ENCODE peak calls at places on chromosome 3, in six cellular contexts. L, C, W, A, K and Y are unnamed samples.

GRCh38 chr3:140198242-140198641 is 263.3 kb downstream of the CLSTN2 start:
- DNase-seq in L (no peak), C (no peak), W (no peak), A (no peak), K (no peak), Y (no peak)

GRCh38 chr3:78050276-78051080 is 1010.6 kb downstream of the ROBO2 start:
- DNase-seq in L (no peak), C (peak; percentile 45), W (no peak), A (no peak), K (no peak), Y (no peak)

GRCh38 chr3:73781536-73781935 is 156.8 kb upstream of the PDZRN3 start:
- DNase-seq in L (no peak), C (no peak), W (no peak), A (no peak), K (no peak), Y (no peak)

GRCh38 chr3:14565791-14566588 is 25.8 kb upstream of the GRIP2 start:
- DNase-seq in L (no peak), C (peak; percentile 26), W (no peak), A (no peak), K (peak; percentile 20), Y (no peak)

GRCh38 chr3:178634975-178635374 is 98.7 kb downstream of the KCNMB2 start:
- DNase-seq in L (no peak), C (no peak), W (no peak), A (no peak), K (no peak), Y (peak; percentile 29)

GRCh38 chr3:195537995-195538394 is 5.1 kb downstream of the PPP1R2 start:
- DNase-seq in L (no peak), C (no peak), W (no peak), A (peak; percentile 64), K (no peak), Y (no peak)

GRCh38 chr3:140626856-140627255 is 51.0 kb upstream of the TRIM42 start:
- DNase-seq in L (no peak), C (no peak), W (no peak), A (no peak), K (no peak), Y (no peak)

GRCh38 chr3:146163584-146163983 is 2.6 kb upstream of the PLOD2 start:
- DNase-seq in L (peak; percentile 77), C (peak; percentile 94), W (no peak), A (no peak), K (no peak), Y (no peak)

GRCh38 chr3:187738089-187738399 is 7.2 kb downstream of the BCL6 start:
- DNase-seq in L (no peak), C (no peak), W (no peak), A (no peak), K (no peak), Y (no peak)
- H3K4me1 ChIP-seq in L (peaks cover 35% of the 10 kb centered on the region), C (peaks cover 20% of the 10 kb centered on the region), W (no peaks in the 10 kb centered on the region), A (peaks cover 30% of the 10 kb centered on the region), K (peaks cover 50% of the 10 kb centered on the region), Y (peaks cover 41% of the 10 kb centered on the region)

GRCh38 chr3:32395451-32395970 is 3.9 kb downstream of the CMTM7 start:
- DNase-seq in L (no peak), C (no peak), W (no peak), A (no peak), K (no peak), Y (no peak)
- H3K4me1 ChIP-seq in L (peaks cover 5% of the 10 kb centered on the region), C (peaks cover 2% of the 10 kb centered on the region), W (no peaks in the 10 kb centered on the region), A (peaks cover 32% of the 10 kb centered on the region), K (peaks cover 41% of the 10 kb centered on the region), Y (peaks cover 15% of the 10 kb centered on the region)

DNA sequence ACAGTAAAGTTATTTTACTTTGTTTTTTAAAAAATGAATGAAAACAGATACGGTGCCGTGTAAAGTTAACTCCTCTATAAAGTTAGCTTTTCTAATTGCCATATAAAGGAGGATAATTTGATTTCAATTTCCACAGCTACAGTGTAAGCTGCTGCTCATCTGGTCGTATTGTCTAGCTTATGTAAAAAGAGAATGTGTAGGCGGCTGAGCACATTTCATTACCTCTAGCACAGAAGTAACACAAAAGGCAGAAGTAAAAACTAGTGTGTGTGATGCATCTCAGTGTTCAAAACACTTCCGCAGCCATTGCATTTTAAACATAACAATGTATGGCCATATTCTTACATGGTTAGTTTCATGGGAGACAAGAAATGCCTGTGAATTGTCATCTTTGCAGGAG is 105.0 kb upstream of the P2RY1 start:
- DNase-seq in L (no peak), C (no peak), W (no peak), A (no peak), K (no peak), Y (no peak)
- H3K4me1 ChIP-seq in L (no peaks in the 10 kb centered on the region), C (peaks cover 1% of the 10 kb centered on the region), W (no peaks in the 10 kb centered on the region), A (no peaks in the 10 kb centered on the region), K (no peaks in the 10 kb centered on the region), Y (no peaks in the 10 kb centered on the region)

DNA sequence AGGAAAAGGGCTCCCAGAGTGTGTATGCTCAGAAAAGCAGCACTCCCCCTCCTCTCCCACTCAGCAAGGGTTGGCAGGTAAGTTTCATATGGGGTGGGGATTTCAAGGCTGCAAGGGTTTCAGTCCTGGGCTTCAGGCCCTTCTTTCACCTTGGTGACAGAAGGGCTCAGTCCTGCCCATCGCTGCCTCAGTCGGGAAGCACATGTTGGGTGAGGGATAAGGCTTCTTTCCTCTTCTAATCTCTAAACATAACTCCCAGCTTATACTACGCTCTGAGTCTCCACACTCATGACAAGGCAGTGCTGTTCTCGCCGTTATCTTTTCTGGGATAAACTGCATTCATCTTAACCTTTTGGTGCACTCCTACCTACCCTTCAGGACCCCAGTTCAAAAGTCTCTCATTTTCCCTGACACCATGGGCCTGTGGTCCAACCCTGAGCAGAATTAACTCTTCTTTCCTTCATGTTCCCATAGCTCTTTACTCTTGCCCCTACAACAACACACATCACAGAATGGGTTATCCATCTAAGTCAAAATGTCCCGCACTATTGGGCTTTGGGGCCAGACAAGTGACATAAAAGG is 17.0 kb downstream of the RAB43 start:
- DNase-seq in L (no peak), C (no peak), W (no peak), A (no peak), K (no peak), Y (no peak)
- H3K4me1 ChIP-seq in L (no peaks in the 10 kb centered on the region), C (no peaks in the 10 kb centered on the region), W (no peaks in the 10 kb centered on the region), A (peaks cover 70% of the 10 kb centered on the region), K (no peaks in the 10 kb centered on the region), Y (peaks cover 50% of the 10 kb centered on the region)